ENCODE peak calls at places on chromosomes 3 and 15, in six cellular contexts. G is AG08396; V is left ventricle myocardium inferior; I is anterior cingulate cortex; U is glomerular endothelial cell; O is activated CD8-positive, alpha-beta memory T cell treated with anti-CD3 and anti-CD28 coated beads, Interleukin-2, amount 50 U/mL, for 48 hours. T is an unnamed sample.

GRCh38 chr3:173008978-173009377 is 132.1 kb downstream of the SPATA16 start:
- DNase-seq in O (no peak), U (no peak), G (no peak), I (no peak), V (peak; percentile 9), T (no peak)

GRCh38 chr15:85688703-85689102 is 106.0 kb downstream of the KLHL25 start:
- DNase-seq in I (no peak), G (no peak), V (no peak), O (no peak), U (no peak), T (no peak)

GRCh38 chr3:187736418-187736871 is 8.8 kb downstream of the BCL6 start:
- DNase-seq in V (no peak), I (no peak), O (no peak), G (peak; percentile 59), U (no peak), T (no peak)

GRCh38 chr3:110495201-110495927 is 576.3 kb upstream of the NECTIN3 start:
- DNase-seq in I (no peak), V (no peak), G (no peak), O (no peak), U (no peak), T (no peak)

GRCh38 chr15:89195836-89196235 is 25.5 kb downstream of the RLBP1 start:
- DNase-seq in O (no peak), U (no peak), I (no peak), V (no peak), G (no peak), T (no peak)

GRCh38 chr3:134448664-134449063 is 37.1 kb downstream of the ANAPC13 start:
- DNase-seq in U (no peak), G (no peak), O (no peak), I (no peak), V (no peak), T (no peak)

GRCh38 chr3:181880339-181880738 is 168.6 kb downstream of the SOX2 start:
- DNase-seq in U (no peak), G (no peak), O (no peak), I (no peak), V (no peak), T (no peak)

GRCh38 chr3:37170513-37170912 is 3.9 kb downstream of the LRRFIP2 start:
- DNase-seq in I (no peak), G (no peak), U (no peak), V (no peak), O (no peak), T (no peak)

GRCh38 chr3:115517457-115518050 is 105.8 kb upstream of the GAP43 start:
- DNase-seq in V (no peak), U (no peak), I (no peak), O (no peak), G (no peak), T (no peak)

GRCh38 chr3:182292586-182292985 is 500.7 kb upstream of the ATP11B start:
- DNase-seq in U (no peak), I (no peak), O (no peak), V (no peak), G (no peak), T (no peak)

GRCh38 chr3:159669024-159669476 is 319.6 kb upstream of the IL12A start:
- DNase-seq in O (no peak), V (no peak), I (no peak), U (peak; percentile 16), G (no peak), T (no peak)

GRCh38 chr3:190150681-190151080 is 30.0 kb upstream of the P3H2 start:
- DNase-seq in U (no peak), V (no peak), I (no peak), O (no peak), G (no peak), T (no peak)

GRCh38 chr3:56681963-56682457 is 1.1 kb downstream of the TASOR start:
- DNase-seq in I (no peak), G (no peak), U (peak; percentile 12), V (no peak), O (no peak), T (no peak)

GRCh38 chr3:139797724-139798343 is 120.1 kb upstream of the NMNAT3 start:
- DNase-seq in G (peak; percentile 18), U (no peak), I (no peak), V (no peak), O (peak; percentile 55), T (no peak)

GRCh38 chr15:68029959-68030358 is 24.2 kb upstream of the PIAS1 start:
- DNase-seq in I (no peak), O (no peak), V (no peak), U (no peak), G (no peak), T (no peak)

GRCh38 chr3:55544219-55544618 is 57.1 kb upstream of the WNT5A start:
- DNase-seq in U (no peak), O (no peak), V (no peak), I (no peak), G (no peak), T (no peak)

GRCh38 chr15:42591238-42591936 is 16.0 kb downstream of the STARD9 start:
- DNase-seq in I (no peak), G (peak; percentile 70), O (no peak), V (no peak), U (no peak), T (no peak)

GRCh38 chr3:168865022-168865551 is 769.4 kb upstream of the GOLIM4 start:
- DNase-seq in V (no peak), U (no peak), I (no peak), O (no peak), G (peak; percentile 8), T (no peak)

GRCh38 chr15:78368115-78368514 is 28.0 kb downstream of the CRABP1 start:
- DNase-seq in V (no peak), I (no peak), U (no peak), O (no peak), G (no peak), T (no peak)

GRCh38 chr3:151538706-151539403 is 78.0 kb upstream of the IGSF10 start:
- DNase-seq in O (no peak), U (no peak), G (peak; percentile 7), I (no peak), V (no peak), T (no peak)

GRCh38 chr3:55647086-55647485 is 160.0 kb upstream of the WNT5A start:
- DNase-seq in V (no peak), I (no peak), U (no peak), O (no peak), G (no peak), T (no peak)

GRCh38 chr3:147191795-147192385 is 214.5 kb downstream of the ZIC4 start:
- DNase-seq in O (peak; percentile 33), U (peak; percentile 64), V (no peak), G (peak; percentile 27), I (no peak), T (no peak)

GRCh38 chr3:58084166-58084565 is 75.9 kb downstream of the FLNB start:
- DNase-seq in G (no peak), U (peak; percentile 98), O (no peak), V (no peak), I (no peak), T (no peak)

GRCh38 chr15:70133296-70133695 is 35.6 kb upstream of the TLE3 start:
- DNase-seq in G (no peak), V (no peak), O (no peak), I (no peak), U (no peak), T (peak; percentile 10)

GRCh38 chr3:15339786-15340215 is 7.4 kb upstream of the SH3BP5 start:
- DNase-seq in V (no peak), O (no peak), I (no peak), G (peak; percentile 52), U (no peak), T (no peak)

GRCh38 chr15:87730706-87731105 is 525.8 kb downstream of the NTRK3 start:
- DNase-seq in I (no peak), G (no peak), U (no peak), O (no peak), V (no peak), T (no peak)

GRCh38 chr3:70779296-70779695 is 466.9 kb upstream of the MDFIC2 start:
- DNase-seq in U (no peak), V (no peak), O (no peak), I (no peak), G (no peak), T (no peak)

GRCh38 chr3:55888282-55888855 is 401.3 kb upstream of the WNT5A start:
- DNase-seq in O (no peak), U (no peak), G (no peak), V (peak; percentile 16), I (no peak), T (no peak)

GRCh38 chr3:107206141-107206540 is 171.1 kb upstream of the CCDC54 start:
- DNase-seq in V (no peak), G (peak; percentile 30), I (no peak), O (no peak), U (no peak), T (no peak)

GRCh38 chr3:125556314-125556713 is 36.3 kb upstream of the SNX4 start:
- DNase-seq in U (no peak), I (no peak), V (no peak), O (no peak), G (peak; percentile 43), T (no peak)

GRCh38 chr3:46187876-46188275 is 20.2 kb downstream of the CCR1 start:
- DNase-seq in U (no peak), V (no peak), I (no peak), G (no peak), O (no peak), T (no peak)

GRCh38 chr3:120780977-120781376 is 38.4 kb downstream of the GTF2E1 start:
- DNase-seq in G (peak; percentile 25), V (no peak), U (peak; percentile 64), I (no peak), O (no peak), T (no peak)

GRCh38 chr3:30078736-30079135 is 527.7 kb upstream of the TGFBR2 start:
- DNase-seq in G (no peak), U (no peak), V (no peak), I (no peak), O (no peak), T (no peak)

GRCh38 chr15:100463515-100463914 is 65.2 kb downstream of the CERS3 start:
- DNase-seq in U (no peak), O (no peak), G (no peak), V (no peak), I (no peak), T (no peak)

GRCh38 chr15:79831635-79832034 is 65.2 kb downstream of the MTHFS start:
- DNase-seq in G (no peak), V (no peak), U (no peak), O (no peak), I (no peak), T (no peak)

GRCh38 chr15:34084086-34084485 is 17.6 kb downstream of the EMC7 start:
- DNase-seq in O (no peak), G (peak; percentile 77), I (no peak), U (no peak), V (no peak), T (no peak)

GRCh38 chr3:14461748-14462324 is 59.4 kb downstream of the SLC6A6 start:
- DNase-seq in V (peak; percentile 46), U (no peak), G (peak; percentile 80), I (no peak), O (no peak), T (no peak)

T was measured in C1 segment of cervical spinal cord.